ENCODE peak calls at places on chromosomes 13 and 19, in six cellular contexts. H is AG04450, Y is upper lobe of left lung, D is left ventricle myocardium inferior, P is osteoblast, L is psoas muscle. W is an unnamed sample.

GRCh38 chr13:98556968-98557591 is 19.8 kb downstream of the STK24 start:
- DNase-seq in H (no peak), Y (no peak), L (no peak), D (no peak), P (peak; percentile 87), W (no peak)

GRCh38 chr13:99307648-99308339 is 595 bp upstream of the GPR183 start:
- DNase-seq in H (no peak), Y (no peak), D (no peak), L (no peak), P (peak; percentile 73), W (peak; percentile 21)

GRCh38 chr13:107079423-107080099 is 511.6 kb upstream of the ARGLU1 start:
- DNase-seq in H (no peak), P (no peak), D (no peak), L (no peak), Y (no peak), W (no peak)

GRCh38 chr13:43357435-43358065 is 334.2 kb downstream of the DNAJC15 start:
- DNase-seq in D (peak; percentile 30), H (no peak), P (no peak), L (peak; percentile 56), Y (no peak), W (no peak)

GRCh38 chr13:30715837-30716236 is 19.5 kb upstream of the ALOX5AP start:
- DNase-seq in D (peak; percentile 76), H (no peak), L (no peak), Y (no peak), P (no peak), W (no peak)

GRCh38 chr19:41853768-41854167 is 6.3 kb upstream of the RPS19 start:
- DNase-seq in D (no peak), H (no peak), P (no peak), Y (no peak), L (no peak), W (no peak)

GRCh38 chr13:80363890-80364503 is 23.1 kb upstream of the SPRY2 start:
- DNase-seq in P (no peak), H (no peak), Y (no peak), L (no peak), D (no peak), W (peak; percentile 24)

GRCh38 chr13:34430294-34430693 is 511.8 kb upstream of the NBEA start:
- DNase-seq in D (no peak), L (no peak), P (no peak), H (no peak), Y (no peak), W (no peak)

GRCh38 chr13:98961204-98962105 is 16.4 kb downstream of the DOCK9 start:
- DNase-seq in L (no peak), Y (no peak), P (no peak), D (no peak), H (no peak), W (peak; percentile 17)

GRCh38 chr19:5143471-5144411 is 174.8 kb downstream of the KDM4B start:
- DNase-seq in H (no peak), Y (peak; percentile 74), D (peak; percentile 18), L (peak; percentile 48), P (peak; percentile 86), W (no peak)

GRCh38 chr19:43651758-43652545 is 12.3 kb upstream of the CADM4 start:
- DNase-seq in H (peak; percentile 27), Y (no peak), P (peak; percentile 92), L (peak; percentile 60), D (no peak), W (peak; percentile 63)

GRCh38 chr13:86486582-86486981 is 687.4 kb upstream of the SLITRK6 start:
- DNase-seq in Y (no peak), P (no peak), H (no peak), D (no peak), L (no peak), W (no peak)

GRCh38 chr19:12778020-12778904 is 2.9 kb upstream of the HOOK2 start:
- DNase-seq in P (peak; percentile 98), H (no peak), L (peak; percentile 83), Y (peak; percentile 89), D (peak; percentile 74), W (peak; percentile 58)

GRCh38 chr19:5578094-5578846 is 10.5 kb upstream of the TINCR start:
- DNase-seq in Y (peak; percentile 89), D (peak; percentile 58), L (peak; percentile 81), P (peak; percentile 97), H (peak; percentile 13), W (peak; percentile 75)

GRCh38 chr13:39942901-39943273 is 287.4 kb downstream of the COG6 start:
- DNase-seq in H (peak; percentile 33), D (peak; percentile 46), P (peak; percentile 85), Y (no peak), L (peak; percentile 73), W (peak; percentile 79)

GRCh38 chr13:46555722-46556121 is 2.8 kb downstream of the LRCH1 start:
- DNase-seq in H (no peak), L (no peak), Y (no peak), D (no peak), P (no peak), W (no peak)

GRCh38 chr19:44587863-44588752 is 25.3 kb upstream of the IGSF23 start:
- DNase-seq in D (no peak), H (peak; percentile 86), P (no peak), Y (no peak), L (no peak), W (peak; percentile 81)

GRCh38 chr13:30725331-30726085 is 9.8 kb upstream of the ALOX5AP start:
- DNase-seq in Y (no peak), P (no peak), D (no peak), H (no peak), L (no peak), W (no peak)

GRCh38 chr13:97339989-97340361 is 94.0 kb upstream of the RAP2A start:
- DNase-seq in P (no peak), L (no peak), D (no peak), Y (no peak), H (no peak), W (no peak)

GRCh38 chr13:113748101-113748861 is 10.7 kb upstream of the TMEM255B start:
- DNase-seq in Y (no peak), P (peak; percentile 55), L (no peak), D (peak; percentile 55), H (no peak), W (no peak)

GRCh38 chr13:74444161-74444571 is 310.0 kb upstream of the KLF12 start:
- DNase-seq in H (no peak), D (no peak), Y (no peak), L (no peak), P (no peak), W (peak; percentile 52)

GRCh38 chr13:80497439-80497838 is 156.5 kb upstream of the SPRY2 start:
- DNase-seq in Y (no peak), P (no peak), D (no peak), L (no peak), H (no peak), W (no peak)

GRCh38 chr19:3868770-3869456 is at the start of gene ZFR2:
- DNase-seq in Y (peak; percentile 82), L (no peak), D (no peak), H (no peak), P (peak; percentile 76), W (no peak)

GRCh38 chr19:41330476-41330875 is 20.5 kb downstream of the CCDC97 start:
- DNase-seq in D (no peak), P (peak; percentile 72), H (no peak), Y (no peak), L (no peak), W (no peak)

GRCh38 chr13:82655518-82655855 is 1226.8 kb downstream of the SLITRK1 start:
- DNase-seq in L (no peak), Y (no peak), H (peak; percentile 15), P (no peak), D (no peak), W (no peak)

GRCh38 chr13:50714886-50715285 is 128.6 kb downstream of the DLEU7 start:
- DNase-seq in H (no peak), L (no peak), P (no peak), D (no peak), Y (peak; percentile 18), W (no peak)
- H3K27ac ChIP-seq in H (no peak overlapping the region), L (no peak overlapping the region), P (no peak overlapping the region), D (no peak overlapping the region), Y (peak overlapping the region; percentile 57), W (no peak overlapping the region)

DNA sequence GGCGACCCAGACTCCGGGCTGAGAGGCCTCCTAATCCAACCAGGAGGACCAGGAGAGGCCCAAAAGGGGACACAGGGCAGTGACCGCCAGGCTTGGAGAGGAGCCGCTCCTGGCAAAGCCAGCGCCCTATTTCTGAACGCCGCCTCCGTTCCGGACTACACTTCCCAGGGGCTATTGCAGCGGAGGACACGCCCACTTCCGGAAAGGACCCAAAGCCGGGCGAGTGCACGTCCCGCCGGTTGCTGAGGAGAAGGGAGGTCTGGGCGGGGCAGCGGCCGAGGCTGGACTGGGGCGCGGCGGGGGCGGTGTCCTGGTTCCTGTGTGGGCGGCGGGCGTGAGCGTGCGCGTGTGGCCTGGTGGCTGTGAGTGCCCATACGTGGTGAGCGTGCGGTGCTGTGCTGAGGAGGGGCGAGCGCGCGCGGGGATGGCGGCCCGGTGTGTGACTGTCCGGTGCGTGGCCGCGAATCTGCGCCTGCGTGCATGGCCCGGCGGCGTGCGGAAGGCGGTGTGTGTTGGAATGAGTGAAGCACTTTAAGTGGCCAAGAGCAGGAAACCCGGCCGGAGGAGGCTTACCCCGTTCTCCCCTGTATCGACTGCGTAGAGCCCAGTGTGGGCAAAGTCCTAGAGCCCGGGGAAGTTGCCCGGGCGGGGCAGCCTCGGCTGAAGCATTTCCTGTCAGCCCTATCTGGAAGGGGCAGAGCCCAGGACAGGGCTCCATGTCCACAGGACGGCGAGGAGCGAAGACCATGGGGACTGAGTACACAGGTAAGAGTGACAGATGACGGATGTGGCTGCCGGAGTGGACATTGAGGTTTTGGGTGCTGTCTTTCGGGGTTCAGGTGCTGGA is at the start of gene ZNF470:
- DNase-seq in L (peak; percentile 97), H (peak; percentile 70), D (peak; percentile 97), Y (peak; percentile 97), P (peak; percentile 98), W (peak; percentile 83)
- TF ChIP-seq CTCF in L (no peak), H (no peak), D (no peak), Y (no peak), P (no peak), W (no peak)

GRCh38 chr13:89650226-89650625 is 1697.3 kb upstream of the MIR17HG start:
- DNase-seq in Y (no peak), H (no peak), P (no peak), D (no peak), L (no peak), W (no peak)
- H3K27ac ChIP-seq in Y (no peak overlapping the region), H (no peak overlapping the region), P (no peak overlapping the region), D (no peak overlapping the region), L (no peak overlapping the region), W (no peak overlapping the region)

DNA sequence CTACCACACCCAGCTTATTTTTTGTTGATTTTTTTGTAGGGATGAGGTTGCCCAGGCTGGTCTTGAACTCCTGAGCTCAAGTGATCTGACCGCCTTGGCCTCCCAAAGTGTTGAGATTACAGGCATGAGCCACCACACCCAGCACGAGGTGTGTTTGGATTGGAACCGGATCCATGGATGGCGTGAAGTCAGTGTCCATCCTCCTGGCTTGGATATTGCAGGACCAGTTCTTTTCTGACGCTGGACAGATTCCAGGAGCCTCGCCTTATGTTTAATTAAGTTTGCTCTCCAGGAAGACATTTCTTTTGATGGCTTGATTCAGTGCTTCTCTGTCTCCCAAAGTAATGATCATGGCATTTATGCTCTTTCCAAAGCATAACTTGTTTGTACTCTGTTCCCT is 14.4 kb upstream of the RFXAP start:
- DNase-seq in H (no peak), P (no peak), Y (no peak), L (no peak), D (no peak), W (no peak)
- TF ChIP-seq CTCF in H (no peak), P (no peak), Y (no peak), L (no peak), D (no peak), W (no peak)